ENCODE peak calls at places on chromosomes 12 and 14, in eight cellular contexts. N, H, Q, Y, X, C, R and S are unnamed samples.

GRCh38 chr12:3110579-3110978 is 33.4 kb downstream of the TSPAN9 start:
- DNase-seq in Q (no peak), R (peak; percentile 44), N (no peak), H (no peak), C (no peak), Y (no peak), X (no peak), S (no peak)

GRCh38 chr12:107091381-107091780 is 2.0 kb downstream of the CRY1 start:
- DNase-seq in R (peak; percentile 53), Y (no peak), Q (no peak), C (no peak), H (no peak), N (no peak), X (no peak), S (peak; percentile 50)

GRCh38 chr14:51807355-51807754 is 53.1 kb upstream of the GNG2 start:
- DNase-seq in X (no peak), Q (no peak), N (no peak), R (no peak), H (no peak), Y (no peak), C (no peak), S (peak; percentile 64)

GRCh38 chr14:33369972-33370371 is 431.3 kb downstream of the NPAS3 start:
- DNase-seq in H (no peak), R (no peak), C (no peak), Q (no peak), N (no peak), X (no peak), Y (no peak), S (no peak)

GRCh38 chr14:101224356-101225115 is 321.0 kb upstream of the RTL1 start:
- DNase-seq in Q (no peak), H (no peak), R (peak; percentile 39), Y (peak; percentile 67), C (no peak), N (peak; percentile 26), X (no peak), S (no peak)

GRCh38 chr12:28955491-28955890 is 193.6 kb upstream of the FAR2 start:
- DNase-seq in Y (no peak), Q (no peak), C (no peak), R (peak; percentile 68), H (no peak), N (no peak), X (no peak), S (no peak)

GRCh38 chr12:105740970-105741725 is 397.6 kb downstream of the NUAK1 start:
- DNase-seq in H (no peak), Y (no peak), X (no peak), R (peak; percentile 24), Q (no peak), N (no peak), C (no peak), S (peak; percentile 93)

GRCh38 chr14:92511472-92512247 is 1.9 kb upstream of the RIN3 start:
- DNase-seq in R (peak; percentile 91), X (no peak), Y (no peak), N (no peak), C (peak; percentile 35), Q (no peak), H (no peak), S (no peak)

GRCh38 chr12:14954269-14954668 is 7.1 kb downstream of the ARHGDIB start:
- DNase-seq in H (no peak), Y (no peak), C (no peak), R (no peak), N (no peak), Q (no peak), X (no peak), S (no peak)

GRCh38 chr12:122886851-122887816 is 8.8 kb downstream of the VPS37B start:
- DNase-seq in R (peak; percentile 53), C (no peak), N (no peak), Q (no peak), X (no peak), H (peak; percentile 23), Y (peak; percentile 72), S (no peak)

GRCh38 chr12:87332987-87333761 is 696.0 kb downstream of the C12orf50 start:
- DNase-seq in X (no peak), C (no peak), N (no peak), R (no peak), Q (no peak), H (no peak), Y (no peak), S (peak; percentile 21)

GRCh38 chr12:1629338-1630080 is 478 bp downstream of the WNT5B start:
- DNase-seq in R (no peak), X (no peak), C (no peak), Y (peak; percentile 68), N (peak; percentile 85), Q (peak; percentile 77), H (no peak), S (no peak)

GRCh38 chr14:55707365-55707804 is 127.4 kb downstream of the KTN1 start:
- DNase-seq in Y (no peak), N (no peak), X (no peak), Q (no peak), C (no peak), H (no peak), R (peak; percentile 78), S (peak; percentile 47)

GRCh38 chr12:92059976-92060375 is 85.7 kb downstream of the BTG1 start:
- DNase-seq in C (no peak), R (peak; percentile 84), N (no peak), H (no peak), X (no peak), Y (no peak), Q (no peak), S (no peak)

GRCh38 chr12:4116251-4117111 is 157.1 kb upstream of the CCND2 start:
- DNase-seq in C (no peak), R (peak; percentile 69), X (no peak), Y (no peak), N (peak; percentile 64), H (no peak), Q (no peak), S (no peak)